ENCODE peak calls at places on chromosomes 1 and 21, in ten cellular contexts. T, V, L, Q, X, H, G, C, Z and M are unnamed samples.

GRCh38 chr1:179129702-179130473 is 48.0 kb downstream of the TOR3A start:
- DNase-seq in V (no peak), H (no peak), X (peak; percentile 73), Q (no peak), T (no peak), L (no peak), G (peak; percentile 47), C (no peak), Z (no peak), M (peak; percentile 46)

GRCh38 chr1:203610061-203610460 is 16.6 kb upstream of the ATP2B4 start:
- DNase-seq in Z (no peak), X (no peak), V (no peak), G (no peak), C (no peak), L (no peak), H (no peak), T (no peak), Q (no peak), M (no peak)

GRCh38 chr1:10973552-10973951 is 38.9 kb upstream of the TARDBP start:
- DNase-seq in Q (peak; percentile 48), T (no peak), Z (peak; percentile 36), X (no peak), V (no peak), C (peak; percentile 50), G (no peak), H (no peak), L (no peak), M (no peak)

GRCh38 chr1:61951731-61952585 is 209.7 kb downstream of the PATJ start:
- DNase-seq in H (no peak), V (no peak), C (no peak), Z (no peak), G (peak; percentile 28), X (no peak), L (no peak), Q (no peak), T (no peak), M (no peak)

GRCh38 chr21:41653243-41653943 is 113.5 kb downstream of the RIPK4 start:
- DNase-seq in Z (no peak), X (no peak), G (no peak), C (no peak), V (no peak), H (no peak), L (no peak), T (no peak), Q (no peak), M (no peak)

GRCh38 chr1:212824201-212824600 is 23.2 kb downstream of the SPATA45 start:
- DNase-seq in L (no peak), T (no peak), V (no peak), Q (no peak), Z (no peak), G (no peak), X (no peak), H (no peak), C (no peak), M (no peak)

GRCh38 chr1:52726265-52727113 is at the start of gene ZYG11B:
- DNase-seq in V (peak; percentile 84), T (peak; percentile 90), X (peak; percentile 90), Q (peak; percentile 92), G (peak; percentile 76), C (peak; percentile 86), H (peak; percentile 92), L (peak; percentile 78), Z (peak; percentile 91), M (peak; percentile 84)

GRCh38 chr1:117794073-117794472 is 135.3 kb downstream of the GDAP2 start:
- DNase-seq in V (no peak), G (peak; percentile 68), H (no peak), L (no peak), C (no peak), T (no peak), Z (no peak), Q (peak; percentile 30), X (no peak), M (no peak)

DNA sequence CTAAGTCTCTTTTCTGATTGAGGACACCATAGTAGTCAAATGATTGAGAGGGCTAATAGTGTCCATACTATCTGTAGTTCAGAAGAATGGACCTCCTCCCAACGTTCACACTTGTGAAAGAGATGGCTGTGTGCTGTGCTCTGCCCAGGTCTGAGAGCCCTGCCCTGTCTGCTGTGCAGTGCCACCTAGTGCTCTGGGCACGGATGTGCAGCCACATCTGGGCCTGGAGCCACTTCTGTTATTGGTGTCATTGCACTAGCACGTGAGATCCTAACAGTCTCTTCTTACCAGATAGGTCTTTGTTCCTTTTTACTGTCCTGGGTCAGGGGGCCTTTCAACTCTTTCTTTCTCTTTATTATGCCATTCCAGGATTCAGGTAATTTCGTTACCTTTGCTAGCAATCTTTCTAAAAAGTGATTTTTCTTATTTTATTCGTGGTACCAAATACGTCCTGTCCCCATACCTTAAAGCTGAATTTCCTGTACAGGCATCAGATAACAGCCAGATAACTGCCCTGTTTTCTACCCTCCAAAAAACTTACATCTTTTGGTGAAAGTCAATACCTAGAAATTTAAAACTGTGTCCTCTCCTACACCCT is 21.7 kb downstream of the INTS3 start:
- DNase-seq in Z (peak; percentile 89), Q (peak; percentile 89), H (peak; percentile 75), X (peak; percentile 82), T (peak; percentile 90), G (peak; percentile 80), C (peak; percentile 86), L (peak; percentile 83), V (peak; percentile 74), M (peak; percentile 82)
- TF ChIP-seq POLR2A in Z (no peak), Q (no peak), H (no peak), X (no peak), T (peak; percentile 13), G (no peak), C (no peak), L (no peak), V (no peak), M (no peak)

DNA sequence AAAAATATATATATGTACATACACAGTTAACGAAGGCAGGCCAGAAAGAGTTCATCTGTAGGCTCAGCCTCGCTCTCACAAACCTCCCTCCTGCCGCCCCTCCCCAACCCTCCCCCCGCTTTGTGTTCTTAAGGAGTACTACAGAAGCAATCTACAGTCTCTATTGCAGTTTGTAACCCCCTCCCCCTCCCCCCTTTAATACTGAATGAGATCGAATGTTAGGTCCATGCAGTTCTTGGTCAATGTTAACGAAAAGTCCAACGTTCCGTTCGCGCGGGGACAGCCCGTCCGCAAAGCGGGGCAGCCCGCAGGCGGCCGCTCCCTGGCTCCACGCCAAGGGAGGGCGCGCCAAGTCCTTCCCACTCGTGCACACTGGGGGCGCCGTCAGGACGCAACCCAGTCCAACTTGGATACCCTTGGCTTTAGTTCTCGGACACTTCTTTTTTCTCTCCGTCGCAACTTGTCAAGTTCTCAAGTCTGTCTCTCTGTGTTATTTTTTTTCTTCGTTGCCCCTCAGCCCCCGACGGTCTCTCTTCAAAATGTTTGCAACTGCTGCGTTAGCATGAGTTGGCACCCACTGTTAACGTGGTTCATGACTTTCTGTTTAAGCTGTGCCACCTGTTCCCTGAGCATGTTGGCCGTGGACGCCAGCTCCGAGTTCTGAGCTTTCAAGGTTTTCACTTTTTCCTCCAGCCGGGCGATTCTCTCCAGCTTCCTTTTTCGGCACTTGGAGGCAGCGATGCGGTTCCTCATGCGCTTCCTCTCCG is 2.1 kb downstream of the JUN start:
- DNase-seq in T (peak; percentile 82), Q (peak; percentile 79), H (no peak), G (peak; percentile 69), Z (peak; percentile 66), L (peak; percentile 69), X (peak; percentile 75), C (peak; percentile 79), V (no peak), M (peak; percentile 79)
- TF ChIP-seq POLR2A in T (peak; percentile 33), Q (peak; percentile 34), H (peak; percentile 58), G (peak; percentile 37), Z (no peak), L (peak; percentile 49), X (no peak), C (no peak), V (no peak), M (no peak)

GRCh38 chr1:19374402-19374801 is 62.3 kb downstream of the SLC66A1 start:
- DNase-seq in H (no peak), Q (no peak), Z (no peak), V (no peak), T (no peak), X (no peak), G (no peak), C (no peak), L (no peak), M (no peak)

GRCh38 chr1:19372602-19373001 is 60.5 kb downstream of the SLC66A1 start:
- DNase-seq in Z (no peak), H (no peak), G (no peak), T (peak; percentile 58), C (no peak), L (no peak), V (no peak), Q (no peak), X (no peak), M (no peak)

GRCh38 chr1:19372136-19372514 is 60.0 kb downstream of the SLC66A1 start:
- DNase-seq in Z (no peak), Q (no peak), G (no peak), V (no peak), L (no peak), C (no peak), T (no peak), X (no peak), H (no peak), M (no peak)

GRCh38 chr1:19374926-19375325 is 62.8 kb downstream of the SLC66A1 start:
- DNase-seq in L (no peak), T (no peak), G (no peak), V (no peak), X (no peak), C (no peak), Q (no peak), Z (no peak), H (no peak), M (no peak)

DNA sequence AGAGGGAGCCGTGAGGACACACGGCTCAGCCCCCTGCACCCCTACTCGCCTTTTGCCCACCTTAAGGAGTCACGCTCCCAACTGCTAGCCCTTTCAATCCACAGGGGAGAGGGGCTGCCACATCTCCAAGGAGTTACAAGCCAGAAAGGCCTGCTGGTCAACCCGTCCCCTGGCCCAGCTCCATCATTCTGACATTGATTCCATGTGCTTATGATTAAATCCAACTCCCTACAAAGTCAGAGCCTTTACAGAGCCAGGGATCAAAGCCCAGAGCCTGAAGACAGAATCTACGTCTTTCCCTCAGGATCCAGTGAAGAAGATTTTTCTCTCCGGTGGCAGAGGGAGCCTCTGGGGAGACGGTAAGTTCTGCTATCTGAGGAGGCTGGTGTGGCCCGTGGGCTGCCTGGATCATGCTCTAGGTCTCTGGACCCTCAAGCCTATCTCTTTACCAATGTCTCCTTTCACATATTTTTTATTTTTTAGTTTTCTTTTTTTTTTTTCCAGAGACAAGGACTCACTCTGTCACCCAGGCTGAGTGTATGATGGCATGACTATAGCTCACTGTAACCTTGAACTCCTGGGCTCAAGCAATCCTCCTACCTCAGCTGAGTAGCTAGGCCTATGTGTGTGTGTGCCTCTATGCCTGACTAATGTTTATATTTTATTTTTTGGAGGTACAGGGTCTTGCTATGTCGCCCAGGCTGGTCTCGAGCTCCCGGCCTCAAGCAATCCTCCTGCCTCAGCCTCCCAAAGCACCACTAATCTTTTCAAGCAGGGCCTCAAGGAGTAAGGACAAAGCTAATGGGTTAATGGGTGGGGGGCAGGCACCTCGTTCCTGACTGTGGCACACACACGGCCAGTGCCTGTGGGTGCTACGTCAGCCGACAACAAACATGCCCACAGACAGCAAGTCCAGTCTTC is 61.3 kb downstream of the SLC66A1 start:
- DNase-seq in C (peak; percentile 44), Q (no peak), L (no peak), X (no peak), T (peak; percentile 72), V (no peak), G (no peak), Z (no peak), H (no peak), M (no peak)
- TF ChIP-seq POLR2A in C (no peak), Q (no peak), L (no peak), X (no peak), T (no peak), V (no peak), G (no peak), Z (no peak), H (no peak), M (no peak)

DNA sequence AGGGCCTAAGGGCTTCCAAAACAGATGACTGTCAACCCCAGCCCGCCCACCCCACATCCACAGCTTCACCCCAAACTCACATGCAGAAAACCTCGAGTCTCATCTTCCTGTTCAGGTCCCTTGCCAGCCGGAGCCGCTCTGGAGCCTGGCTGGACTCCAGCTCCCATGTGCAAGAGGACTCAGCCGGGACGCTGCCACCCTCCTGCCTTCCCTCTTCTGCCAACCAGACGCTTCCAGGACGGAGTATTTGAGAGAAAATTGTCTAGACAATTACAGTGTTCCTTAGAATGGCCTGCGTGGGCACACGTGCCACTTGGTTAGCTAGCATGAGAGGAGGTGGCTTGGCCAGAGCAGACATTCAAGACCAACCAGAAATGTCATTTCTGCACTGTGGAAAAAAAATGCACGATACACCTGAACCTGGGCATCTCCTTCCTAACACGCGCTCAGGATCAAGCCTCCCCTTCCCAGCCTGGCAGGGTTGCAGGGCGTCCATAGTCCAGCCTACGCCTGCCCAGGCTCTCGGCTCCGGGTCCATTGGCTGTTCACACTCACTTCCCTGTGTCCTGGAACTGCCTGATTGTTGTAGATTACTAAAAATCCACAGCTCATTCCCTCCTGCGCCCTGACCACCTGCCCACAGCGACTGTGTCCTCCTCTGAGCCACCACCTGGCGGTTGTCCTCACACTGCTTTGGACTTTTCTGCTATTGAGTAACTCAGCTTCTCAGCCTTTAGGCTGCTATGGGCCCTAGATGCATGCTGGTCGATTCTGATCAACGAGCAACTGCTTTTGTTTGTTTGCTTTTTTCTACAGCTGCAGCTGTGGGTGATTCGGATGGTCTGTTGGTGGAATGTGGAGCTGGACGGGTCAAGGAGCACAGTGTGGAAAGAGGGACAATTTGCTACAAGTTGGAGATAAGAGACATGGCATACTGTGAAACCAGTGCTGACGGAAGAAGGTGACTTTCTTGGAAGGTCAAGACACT is at the start of gene CLDN14:
- DNase-seq in C (no peak), T (no peak), X (no peak), G (peak; percentile 58), V (no peak), Z (peak; percentile 65), L (peak; percentile 33), H (no peak), Q (no peak), M (no peak)
- TF ChIP-seq POLR2A in C (no peak), T (no peak), X (no peak), G (no peak), V (no peak), Z (no peak), L (no peak), H (no peak), Q (no peak), M (no peak)